ENCODE peak calls at places on chromosomes 16 and 17, in five cellular contexts. One of them, this sample, is unnamed.

GRCh38 chr16:69190046-69190588 is 3.2 kb downstream of the SNTB2 start:
- DNase-seq in psoas muscle: no peak
- DNase-seq in Peyer's patch: no peak
- DNase-seq in DND-41: no peak
- DNase-seq in iPS DF 6.9: no peak
- DNase-seq in this sample: no peak

GRCh38 chr16:89564476-89565255 is 4.2 kb downstream of the RPL13 start:
- DNase-seq in psoas muscle: no peak
- DNase-seq in Peyer's patch: no peak
- DNase-seq in DND-41: peak
- DNase-seq in iPS DF 6.9: no peak
- DNase-seq in this sample: no peak

GRCh38 chr17:82696916-82697807 is 1.3 kb downstream of the RAB40B start:
- DNase-seq in psoas muscle: no peak
- DNase-seq in Peyer's patch: no peak
- DNase-seq in DND-41: no peak
- DNase-seq in iPS DF 6.9: no peak
- DNase-seq in this sample: peak

GRCh38 chr17:81905993-81906392 is 4.0 kb downstream of the NPB start:
- DNase-seq in psoas muscle: no peak
- DNase-seq in Peyer's patch: no peak
- DNase-seq in DND-41: no peak
- DNase-seq in iPS DF 6.9: no peak
- DNase-seq in this sample: no peak

GRCh38 chr17:66839616-66840015 is 4.7 kb downstream of the CACNG5 start:
- DNase-seq in psoas muscle: no peak
- DNase-seq in Peyer's patch: no peak
- DNase-seq in DND-41: no peak
- DNase-seq in iPS DF 6.9: no peak
- DNase-seq in this sample: no peak

GRCh38 chr17:49360796-49361128 is 1.3 kb downstream of the ZNF652 start:
- DNase-seq in psoas muscle: no peak
- DNase-seq in Peyer's patch: peak
- DNase-seq in DND-41: no peak
- DNase-seq in iPS DF 6.9: no peak
- DNase-seq in this sample: no peak

GRCh38 chr17:29613371-29613837 is 9.3 kb downstream of the CORO6 start:
- DNase-seq in psoas muscle: peak
- DNase-seq in Peyer's patch: peak
- DNase-seq in DND-41: no peak
- DNase-seq in iPS DF 6.9: no peak
- DNase-seq in this sample: peak

GRCh38 chr17:49577651-49577935 is 1.9 kb downstream of the NXPH3 start:
- DNase-seq in psoas muscle: no peak
- DNase-seq in Peyer's patch: no peak
- DNase-seq in DND-41: no peak
- DNase-seq in iPS DF 6.9: no peak
- DNase-seq in this sample: no peak

GRCh38 chr16:9256196-9256595 is 164.8 kb downstream of the HAPSTR1 start:
- DNase-seq in psoas muscle: no peak
- DNase-seq in Peyer's patch: peak
- DNase-seq in DND-41: peak
- DNase-seq in iPS DF 6.9: peak
- DNase-seq in this sample: no peak

GRCh38 chr16:89375021-89375420 is 115.3 kb downstream of the ANKRD11 start:
- DNase-seq in psoas muscle: no peak
- DNase-seq in Peyer's patch: no peak
- DNase-seq in DND-41: no peak
- DNase-seq in iPS DF 6.9: no peak
- DNase-seq in this sample: no peak

GRCh38 chr16:80125677-80126076 is 415.1 kb upstream of the DYNLRB2 start:
- DNase-seq in psoas muscle: peak
- DNase-seq in Peyer's patch: no peak
- DNase-seq in DND-41: no peak
- DNase-seq in iPS DF 6.9: no peak
- DNase-seq in this sample: no peak

GRCh38 chr16:14193316-14193871 is 122.3 kb downstream of the MRTFB start:
- DNase-seq in psoas muscle: no peak
- DNase-seq in Peyer's patch: no peak
- DNase-seq in DND-41: peak
- DNase-seq in iPS DF 6.9: no peak
- DNase-seq in this sample: no peak
- H3K4me3 ChIP-seq in psoas muscle: peak
- H3K4me3 ChIP-seq in Peyer's patch: no peak
- H3K4me3 ChIP-seq in DND-41: no peak
- H3K4me3 ChIP-seq in iPS DF 6.9: no peak
- H3K4me3 ChIP-seq in this sample: peak

GRCh38 chr17:37110012-37110701 is 161.4 kb downstream of the AATF start:
- DNase-seq in psoas muscle: no peak
- DNase-seq in Peyer's patch: no peak
- DNase-seq in DND-41: no peak
- DNase-seq in iPS DF 6.9: no peak
- DNase-seq in this sample: no peak

GRCh38 chr17:37106049-37106448 is 157.3 kb downstream of the AATF start:
- DNase-seq in psoas muscle: no peak
- DNase-seq in Peyer's patch: no peak
- DNase-seq in DND-41: no peak
- DNase-seq in iPS DF 6.9: no peak
- DNase-seq in this sample: no peak

GRCh38 chr17:37107406-37108083 is 158.8 kb downstream of the AATF start:
- DNase-seq in psoas muscle: peak
- DNase-seq in Peyer's patch: no peak
- DNase-seq in DND-41: no peak
- DNase-seq in iPS DF 6.9: no peak
- DNase-seq in this sample: no peak

GRCh38 chr17:37111329-37111728 is 162.6 kb downstream of the AATF start:
- DNase-seq in psoas muscle: no peak
- DNase-seq in Peyer's patch: no peak
- DNase-seq in DND-41: no peak
- DNase-seq in iPS DF 6.9: no peak
- DNase-seq in this sample: no peak

DNA sequence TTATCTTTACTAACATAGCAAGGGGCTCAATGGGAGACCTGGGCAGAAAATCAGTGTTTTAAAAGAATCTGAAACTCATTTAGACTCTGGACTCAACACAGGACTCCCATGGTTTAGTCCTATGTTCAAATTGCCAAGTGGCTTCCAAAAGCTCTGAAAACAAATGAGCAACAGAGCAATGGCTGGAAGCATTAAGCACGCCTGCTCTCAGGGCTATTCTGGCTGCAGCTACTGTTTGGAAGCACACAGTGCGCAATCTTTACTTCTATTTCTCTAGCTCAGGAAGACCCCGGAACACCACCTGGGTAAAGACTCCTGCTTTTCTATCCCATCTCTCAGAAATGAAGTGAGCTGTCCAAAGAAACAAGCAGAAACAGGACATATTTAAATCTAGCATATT is 162.1 kb downstream of the AATF start:
- DNase-seq in psoas muscle: no peak
- DNase-seq in Peyer's patch: no peak
- DNase-seq in DND-41: no peak
- DNase-seq in iPS DF 6.9: no peak
- DNase-seq in this sample: no peak
- H3K27ac ChIP-seq in psoas muscle: no peak
- H3K27ac ChIP-seq in Peyer's patch: no peak
- H3K27ac ChIP-seq in DND-41: no peak
- H3K27ac ChIP-seq in iPS DF 6.9: no peak
- H3K27ac ChIP-seq in this sample: no peak

GRCh38 chr16:57846078-57846697 is 43.9 kb upstream of the KIFC3 start:
- DNase-seq in psoas muscle: no peak
- DNase-seq in Peyer's patch: no peak
- DNase-seq in DND-41: no peak
- DNase-seq in iPS DF 6.9: peak
- DNase-seq in this sample: no peak
- H3K4me3 ChIP-seq in psoas muscle: no peak
- H3K4me3 ChIP-seq in Peyer's patch: no peak
- H3K4me3 ChIP-seq in DND-41: no peak
- H3K4me3 ChIP-seq in iPS DF 6.9: no peak
- H3K4me3 ChIP-seq in this sample: no peak

GRCh38 chr17:27380551-27380950 is 75.7 kb upstream of the KSR1 start:
- DNase-seq in psoas muscle: no peak
- DNase-seq in Peyer's patch: no peak
- DNase-seq in DND-41: no peak
- DNase-seq in iPS DF 6.9: no peak
- DNase-seq in this sample: no peak

GRCh38 chr17:27378482-27379200 is 77.6 kb upstream of the KSR1 start:
- DNase-seq in psoas muscle: no peak
- DNase-seq in Peyer's patch: no peak
- DNase-seq in DND-41: no peak
- DNase-seq in iPS DF 6.9: no peak
- DNase-seq in this sample: no peak

GRCh38 chr17:27379863-27380533 is 76.2 kb upstream of the KSR1 start:
- DNase-seq in psoas muscle: peak
- DNase-seq in Peyer's patch: no peak
- DNase-seq in DND-41: no peak
- DNase-seq in iPS DF 6.9: no peak
- DNase-seq in this sample: no peak

GRCh38 chr17:27382025-27382424 is 74.2 kb upstream of the KSR1 start:
- DNase-seq in psoas muscle: no peak
- DNase-seq in Peyer's patch: no peak
- DNase-seq in DND-41: no peak
- DNase-seq in iPS DF 6.9: no peak
- DNase-seq in this sample: no peak

DNA sequence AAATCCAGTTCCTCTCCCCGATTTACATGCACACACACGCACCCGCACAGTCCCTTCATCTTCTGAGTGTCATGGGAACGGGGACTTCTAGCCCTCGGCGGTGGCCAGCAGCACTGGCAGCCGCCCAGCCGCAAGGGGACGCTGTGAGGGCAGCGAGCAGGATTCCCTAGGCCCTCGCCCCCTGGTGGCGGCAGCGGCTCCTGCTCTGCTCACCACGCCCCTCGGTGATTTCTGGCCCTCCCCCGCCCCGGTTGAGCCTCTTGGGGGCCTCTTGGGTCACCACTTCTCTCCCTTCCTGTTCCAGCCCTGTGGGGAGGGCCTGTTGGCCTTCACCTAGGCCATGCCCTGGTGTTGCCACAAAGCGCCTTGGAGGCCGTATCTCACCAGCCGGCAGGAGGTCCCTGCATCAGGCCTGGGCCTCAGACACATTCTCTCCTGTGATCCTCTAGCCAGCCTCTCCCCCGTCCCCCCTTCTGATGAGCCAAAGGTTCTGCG is 75.2 kb upstream of the KSR1 start:
- DNase-seq in psoas muscle: peak
- DNase-seq in Peyer's patch: peak
- DNase-seq in DND-41: peak
- DNase-seq in iPS DF 6.9: peak
- DNase-seq in this sample: peak
- H3K27ac ChIP-seq in psoas muscle: no peak
- H3K27ac ChIP-seq in Peyer's patch: no peak
- H3K27ac ChIP-seq in DND-41: no peak
- H3K27ac ChIP-seq in iPS DF 6.9: no peak
- H3K27ac ChIP-seq in this sample: no peak

GRCh38 chr17:73165616-73166404 is 1.0 kb downstream of the SSTR2 start:
- DNase-seq in psoas muscle: no peak
- DNase-seq in Peyer's patch: no peak
- DNase-seq in DND-41: no peak
- DNase-seq in iPS DF 6.9: no peak
- DNase-seq in this sample: no peak

GRCh38 chr17:73158133-73158532 is 6.7 kb upstream of the SSTR2 start:
- DNase-seq in psoas muscle: no peak
- DNase-seq in Peyer's patch: no peak
- DNase-seq in DND-41: no peak
- DNase-seq in iPS DF 6.9: no peak
- DNase-seq in this sample: no peak

GRCh38 chr17:73166731-73167581 is 2.1 kb downstream of the SSTR2 start:
- DNase-seq in psoas muscle: no peak
- DNase-seq in Peyer's patch: no peak
- DNase-seq in DND-41: no peak
- DNase-seq in iPS DF 6.9: no peak
- DNase-seq in this sample: no peak

GRCh38 chr17:73160980-73161630 is 3.7 kb upstream of the SSTR2 start:
- DNase-seq in psoas muscle: no peak
- DNase-seq in Peyer's patch: no peak
- DNase-seq in DND-41: no peak
- DNase-seq in iPS DF 6.9: no peak
- DNase-seq in this sample: no peak

GRCh38 chr17:73163043-73163442 is 1.8 kb upstream of the SSTR2 start:
- DNase-seq in psoas muscle: no peak
- DNase-seq in Peyer's patch: no peak
- DNase-seq in DND-41: no peak
- DNase-seq in iPS DF 6.9: no peak
- DNase-seq in this sample: no peak
- H3K4me3 ChIP-seq in psoas muscle: no peak
- H3K4me3 ChIP-seq in Peyer's patch: no peak
- H3K4me3 ChIP-seq in DND-41: no peak
- H3K4me3 ChIP-seq in iPS DF 6.9: no peak
- H3K4me3 ChIP-seq in this sample: no peak

GRCh38 chr16:591892-592517 is 2.1 kb downstream of the RAB40C start:
- DNase-seq in psoas muscle: no peak
- DNase-seq in Peyer's patch: no peak
- DNase-seq in DND-41: no peak
- DNase-seq in iPS DF 6.9: no peak
- DNase-seq in this sample: no peak

GRCh38 chr16:593406-593805 is 3.5 kb downstream of the RAB40C start:
- DNase-seq in psoas muscle: no peak
- DNase-seq in Peyer's patch: peak
- DNase-seq in DND-41: no peak
- DNase-seq in iPS DF 6.9: no peak
- DNase-seq in this sample: no peak

GRCh38 chr16:595094-595528 is 5.2 kb downstream of the RAB40C start:
- DNase-seq in psoas muscle: no peak
- DNase-seq in Peyer's patch: no peak
- DNase-seq in DND-41: no peak
- DNase-seq in iPS DF 6.9: no peak
- DNase-seq in this sample: no peak

GRCh38 chr16:592518-593306 is 2.8 kb downstream of the RAB40C start:
- DNase-seq in psoas muscle: peak
- DNase-seq in Peyer's patch: peak
- DNase-seq in DND-41: no peak
- DNase-seq in iPS DF 6.9: no peak
- DNase-seq in this sample: no peak

DNA sequence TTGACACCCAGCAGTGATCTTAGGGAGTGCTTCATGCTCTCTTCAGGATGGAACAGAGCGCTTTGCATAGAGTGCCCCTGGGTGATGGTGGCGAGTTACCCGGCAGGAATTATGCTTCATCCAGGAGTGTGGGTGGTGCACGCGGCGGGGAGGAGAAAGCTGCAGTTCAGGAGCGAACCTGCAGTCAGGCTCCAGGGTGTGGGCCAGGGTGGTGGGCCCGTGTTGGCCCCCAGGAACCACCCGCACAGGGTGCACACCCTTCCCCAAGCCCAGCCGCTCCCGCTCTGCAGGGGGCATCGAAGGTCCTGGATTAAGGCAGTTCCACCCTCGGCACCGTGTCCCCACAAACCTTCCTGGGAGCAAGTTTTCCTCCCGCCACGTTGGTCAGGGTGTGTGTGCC is 3.9 kb downstream of the RAB40C start:
- DNase-seq in psoas muscle: no peak
- DNase-seq in Peyer's patch: no peak
- DNase-seq in DND-41: no peak
- DNase-seq in iPS DF 6.9: no peak
- DNase-seq in this sample: no peak
- H3K27ac ChIP-seq in psoas muscle: peak
- H3K27ac ChIP-seq in Peyer's patch: peak
- H3K27ac ChIP-seq in DND-41: no peak
- H3K27ac ChIP-seq in iPS DF 6.9: no peak
- H3K27ac ChIP-seq in this sample: no peak

GRCh38 chr16:29310852-29311314 is 95.6 kb downstream of the NPIPB11 start:
- DNase-seq in psoas muscle: peak
- DNase-seq in Peyer's patch: no peak
- DNase-seq in DND-41: no peak
- DNase-seq in iPS DF 6.9: no peak
- DNase-seq in this sample: no peak
- H3K4me3 ChIP-seq in psoas muscle: no peak
- H3K4me3 ChIP-seq in Peyer's patch: no peak
- H3K4me3 ChIP-seq in DND-41: no peak
- H3K4me3 ChIP-seq in iPS DF 6.9: no peak
- H3K4me3 ChIP-seq in this sample: no peak

GRCh38 chr17:42456223-42457106 is 2.2 kb upstream of the ATP6V0A1 start:
- DNase-seq in psoas muscle: no peak
- DNase-seq in Peyer's patch: no peak
- DNase-seq in DND-41: peak
- DNase-seq in iPS DF 6.9: no peak
- DNase-seq in this sample: no peak
- H3K27ac ChIP-seq in psoas muscle: peak
- H3K27ac ChIP-seq in Peyer's patch: peak
- H3K27ac ChIP-seq in DND-41: no peak
- H3K27ac ChIP-seq in iPS DF 6.9: no peak
- H3K27ac ChIP-seq in this sample: peak